ENCODE peak calls at places on chromosomes 3 and 15, in eight cellular contexts. One of them, this sample, is unnamed.

GRCh38 chr15:29942144-29942543 is 119.9 kb upstream of the TJP1 start:
- DNase-seq in SHP77 treated with DMSO at 0.1 percent for 48 hours: no peak
- DNase-seq in stimulated activated CD4-positive, alpha-beta T cell treated with anti-CD3 and anti-CD28 coated beads, TNF-alpha, amount 100 ng/mL, for 4 hours: no peak
- DNase-seq in RCC 7860: no peak
- DNase-seq in neuronal stem cell: no peak
- DNase-seq in HTR-8/SVneo: no peak
- DNase-seq in suprapubic skin: no peak
- DNase-seq in HT-29: peak
- DNase-seq in this sample: no peak

GRCh38 chr15:79265167-79265566 is 17.4 kb upstream of the ANKRD34C start:
- DNase-seq in SHP77 treated with DMSO at 0.1 percent for 48 hours: no peak
- DNase-seq in stimulated activated CD4-positive, alpha-beta T cell treated with anti-CD3 and anti-CD28 coated beads, TNF-alpha, amount 100 ng/mL, for 4 hours: no peak
- DNase-seq in RCC 7860: no peak
- DNase-seq in neuronal stem cell: no peak
- DNase-seq in HTR-8/SVneo: no peak
- DNase-seq in suprapubic skin: no peak
- DNase-seq in HT-29: peak
- DNase-seq in this sample: no peak

GRCh38 chr15:25795712-25796111 is 67.4 kb downstream of the ATP10A start:
- DNase-seq in SHP77 treated with DMSO at 0.1 percent for 48 hours: no peak
- DNase-seq in stimulated activated CD4-positive, alpha-beta T cell treated with anti-CD3 and anti-CD28 coated beads, TNF-alpha, amount 100 ng/mL, for 4 hours: no peak
- DNase-seq in RCC 7860: no peak
- DNase-seq in neuronal stem cell: no peak
- DNase-seq in HTR-8/SVneo: no peak
- DNase-seq in suprapubic skin: no peak
- DNase-seq in HT-29: no peak
- DNase-seq in this sample: no peak

GRCh38 chr3:194166682-194167479 is 30.9 kb downstream of the HES1 start:
- DNase-seq in SHP77 treated with DMSO at 0.1 percent for 48 hours: no peak
- DNase-seq in stimulated activated CD4-positive, alpha-beta T cell treated with anti-CD3 and anti-CD28 coated beads, TNF-alpha, amount 100 ng/mL, for 4 hours: no peak
- DNase-seq in RCC 7860: no peak
- DNase-seq in neuronal stem cell: no peak
- DNase-seq in HTR-8/SVneo: no peak
- DNase-seq in suprapubic skin: no peak
- DNase-seq in HT-29: peak
- DNase-seq in this sample: no peak

GRCh38 chr3:195540526-195540925 is 2.6 kb downstream of the PPP1R2 start:
- DNase-seq in SHP77 treated with DMSO at 0.1 percent for 48 hours: no peak
- DNase-seq in stimulated activated CD4-positive, alpha-beta T cell treated with anti-CD3 and anti-CD28 coated beads, TNF-alpha, amount 100 ng/mL, for 4 hours: no peak
- DNase-seq in RCC 7860: no peak
- DNase-seq in neuronal stem cell: no peak
- DNase-seq in HTR-8/SVneo: no peak
- DNase-seq in suprapubic skin: no peak
- DNase-seq in HT-29: no peak
- DNase-seq in this sample: no peak

GRCh38 chr15:74961616-74962015 is 5.0 kb upstream of the RPP25 start:
- DNase-seq in SHP77 treated with DMSO at 0.1 percent for 48 hours: no peak
- DNase-seq in stimulated activated CD4-positive, alpha-beta T cell treated with anti-CD3 and anti-CD28 coated beads, TNF-alpha, amount 100 ng/mL, for 4 hours: no peak
- DNase-seq in RCC 7860: no peak
- DNase-seq in neuronal stem cell: no peak
- DNase-seq in HTR-8/SVneo: no peak
- DNase-seq in suprapubic skin: no peak
- DNase-seq in HT-29: no peak
- DNase-seq in this sample: no peak

GRCh38 chr3:195908439-195909293 is at the start of gene TNK2:
- DNase-seq in SHP77 treated with DMSO at 0.1 percent for 48 hours: no peak
- DNase-seq in stimulated activated CD4-positive, alpha-beta T cell treated with anti-CD3 and anti-CD28 coated beads, TNF-alpha, amount 100 ng/mL, for 4 hours: no peak
- DNase-seq in RCC 7860: no peak
- DNase-seq in neuronal stem cell: no peak
- DNase-seq in HTR-8/SVneo: peak
- DNase-seq in suprapubic skin: peak
- DNase-seq in HT-29: no peak
- DNase-seq in this sample: peak

GRCh38 chr15:83565553-83566159 is 88.3 kb upstream of the ADAMTSL3 start:
- DNase-seq in SHP77 treated with DMSO at 0.1 percent for 48 hours: peak
- DNase-seq in stimulated activated CD4-positive, alpha-beta T cell treated with anti-CD3 and anti-CD28 coated beads, TNF-alpha, amount 100 ng/mL, for 4 hours: no peak
- DNase-seq in RCC 7860: peak
- DNase-seq in neuronal stem cell: peak
- DNase-seq in HTR-8/SVneo: peak
- DNase-seq in suprapubic skin: no peak
- DNase-seq in HT-29: peak
- DNase-seq in this sample: peak

GRCh38 chr3:73716418-73716817 is 91.7 kb upstream of the PDZRN3 start:
- DNase-seq in SHP77 treated with DMSO at 0.1 percent for 48 hours: no peak
- DNase-seq in stimulated activated CD4-positive, alpha-beta T cell treated with anti-CD3 and anti-CD28 coated beads, TNF-alpha, amount 100 ng/mL, for 4 hours: no peak
- DNase-seq in RCC 7860: no peak
- DNase-seq in neuronal stem cell: no peak
- DNase-seq in HTR-8/SVneo: no peak
- DNase-seq in suprapubic skin: no peak
- DNase-seq in HT-29: no peak
- DNase-seq in this sample: no peak

GRCh38 chr15:81758789-81759188 is 287.0 kb downstream of the MEX3B start:
- DNase-seq in SHP77 treated with DMSO at 0.1 percent for 48 hours: no peak
- DNase-seq in stimulated activated CD4-positive, alpha-beta T cell treated with anti-CD3 and anti-CD28 coated beads, TNF-alpha, amount 100 ng/mL, for 4 hours: no peak
- DNase-seq in RCC 7860: no peak
- DNase-seq in neuronal stem cell: no peak
- DNase-seq in HTR-8/SVneo: no peak
- DNase-seq in suprapubic skin: no peak
- DNase-seq in HT-29: no peak
- DNase-seq in this sample: no peak

GRCh38 chr3:68163054-68163453 is 508.6 kb upstream of the SUCLG2 start:
- DNase-seq in SHP77 treated with DMSO at 0.1 percent for 48 hours: no peak
- DNase-seq in stimulated activated CD4-positive, alpha-beta T cell treated with anti-CD3 and anti-CD28 coated beads, TNF-alpha, amount 100 ng/mL, for 4 hours: no peak
- DNase-seq in RCC 7860: no peak
- DNase-seq in neuronal stem cell: no peak
- DNase-seq in HTR-8/SVneo: no peak
- DNase-seq in suprapubic skin: no peak
- DNase-seq in HT-29: no peak
- DNase-seq in this sample: no peak

GRCh38 chr3:25355034-25355898 is 72.8 kb upstream of the RARB start:
- DNase-seq in SHP77 treated with DMSO at 0.1 percent for 48 hours: no peak
- DNase-seq in stimulated activated CD4-positive, alpha-beta T cell treated with anti-CD3 and anti-CD28 coated beads, TNF-alpha, amount 100 ng/mL, for 4 hours: no peak
- DNase-seq in RCC 7860: no peak
- DNase-seq in neuronal stem cell: no peak
- DNase-seq in HTR-8/SVneo: no peak
- DNase-seq in suprapubic skin: no peak
- DNase-seq in HT-29: no peak
- DNase-seq in this sample: no peak

GRCh38 chr3:152443212-152444023 is 174.7 kb downstream of the MBNL1 start:
- DNase-seq in SHP77 treated with DMSO at 0.1 percent for 48 hours: no peak
- DNase-seq in stimulated activated CD4-positive, alpha-beta T cell treated with anti-CD3 and anti-CD28 coated beads, TNF-alpha, amount 100 ng/mL, for 4 hours: no peak
- DNase-seq in RCC 7860: no peak
- DNase-seq in neuronal stem cell: no peak
- DNase-seq in HTR-8/SVneo: no peak
- DNase-seq in suprapubic skin: no peak
- DNase-seq in HT-29: no peak
- DNase-seq in this sample: no peak

GRCh38 chr3:65398953-65399352 is 639.8 kb downstream of the MAGI1 start:
- DNase-seq in SHP77 treated with DMSO at 0.1 percent for 48 hours: no peak
- DNase-seq in stimulated activated CD4-positive, alpha-beta T cell treated with anti-CD3 and anti-CD28 coated beads, TNF-alpha, amount 100 ng/mL, for 4 hours: no peak
- DNase-seq in RCC 7860: no peak
- DNase-seq in neuronal stem cell: no peak
- DNase-seq in HTR-8/SVneo: no peak
- DNase-seq in suprapubic skin: no peak
- DNase-seq in HT-29: no peak
- DNase-seq in this sample: no peak

GRCh38 chr3:105367063-105367405 is 325 bp downstream of the ALCAM start:
- DNase-seq in SHP77 treated with DMSO at 0.1 percent for 48 hours: no peak
- DNase-seq in stimulated activated CD4-positive, alpha-beta T cell treated with anti-CD3 and anti-CD28 coated beads, TNF-alpha, amount 100 ng/mL, for 4 hours: peak
- DNase-seq in RCC 7860: no peak
- DNase-seq in neuronal stem cell: no peak
- DNase-seq in HTR-8/SVneo: peak
- DNase-seq in suprapubic skin: peak
- DNase-seq in HT-29: no peak
- DNase-seq in this sample: peak

GRCh38 chr15:41011055-41011815 is 58.0 kb downstream of the CHAC1 start:
- DNase-seq in SHP77 treated with DMSO at 0.1 percent for 48 hours: no peak
- DNase-seq in stimulated activated CD4-positive, alpha-beta T cell treated with anti-CD3 and anti-CD28 coated beads, TNF-alpha, amount 100 ng/mL, for 4 hours: no peak
- DNase-seq in RCC 7860: no peak
- DNase-seq in neuronal stem cell: no peak
- DNase-seq in HTR-8/SVneo: no peak
- DNase-seq in suprapubic skin: no peak
- DNase-seq in HT-29: no peak
- DNase-seq in this sample: no peak

GRCh38 chr3:33909547-33909946 is 111.1 kb downstream of the PDCD6IP start:
- DNase-seq in SHP77 treated with DMSO at 0.1 percent for 48 hours: no peak
- DNase-seq in stimulated activated CD4-positive, alpha-beta T cell treated with anti-CD3 and anti-CD28 coated beads, TNF-alpha, amount 100 ng/mL, for 4 hours: no peak
- DNase-seq in RCC 7860: no peak
- DNase-seq in neuronal stem cell: no peak
- DNase-seq in HTR-8/SVneo: no peak
- DNase-seq in suprapubic skin: no peak
- DNase-seq in HT-29: no peak
- DNase-seq in this sample: no peak

GRCh38 chr15:64599716-64600115 is 139.3 kb downstream of the ZNF609 start:
- DNase-seq in SHP77 treated with DMSO at 0.1 percent for 48 hours: no peak
- DNase-seq in stimulated activated CD4-positive, alpha-beta T cell treated with anti-CD3 and anti-CD28 coated beads, TNF-alpha, amount 100 ng/mL, for 4 hours: no peak
- DNase-seq in RCC 7860: no peak
- DNase-seq in neuronal stem cell: no peak
- DNase-seq in HTR-8/SVneo: no peak
- DNase-seq in suprapubic skin: no peak
- DNase-seq in HT-29: no peak
- DNase-seq in this sample: no peak

GRCh38 chr3:119125742-119126507 is 20.0 kb upstream of the TEX55 start:
- DNase-seq in SHP77 treated with DMSO at 0.1 percent for 48 hours: no peak
- DNase-seq in stimulated activated CD4-positive, alpha-beta T cell treated with anti-CD3 and anti-CD28 coated beads, TNF-alpha, amount 100 ng/mL, for 4 hours: no peak
- DNase-seq in RCC 7860: no peak
- DNase-seq in neuronal stem cell: no peak
- DNase-seq in HTR-8/SVneo: no peak
- DNase-seq in suprapubic skin: no peak
- DNase-seq in HT-29: no peak
- DNase-seq in this sample: no peak

GRCh38 chr15:52303093-52303772 is 7.6 kb upstream of the MYO5C start:
- DNase-seq in SHP77 treated with DMSO at 0.1 percent for 48 hours: no peak
- DNase-seq in stimulated activated CD4-positive, alpha-beta T cell treated with anti-CD3 and anti-CD28 coated beads, TNF-alpha, amount 100 ng/mL, for 4 hours: no peak
- DNase-seq in RCC 7860: no peak
- DNase-seq in neuronal stem cell: no peak
- DNase-seq in HTR-8/SVneo: no peak
- DNase-seq in suprapubic skin: no peak
- DNase-seq in HT-29: no peak
- DNase-seq in this sample: no peak

GRCh38 chr3:156620901-156621300 is 53.5 kb upstream of the TIPARP start:
- DNase-seq in SHP77 treated with DMSO at 0.1 percent for 48 hours: no peak
- DNase-seq in stimulated activated CD4-positive, alpha-beta T cell treated with anti-CD3 and anti-CD28 coated beads, TNF-alpha, amount 100 ng/mL, for 4 hours: no peak
- DNase-seq in RCC 7860: no peak
- DNase-seq in neuronal stem cell: no peak
- DNase-seq in HTR-8/SVneo: no peak
- DNase-seq in suprapubic skin: no peak
- DNase-seq in HT-29: no peak
- DNase-seq in this sample: no peak

GRCh38 chr3:86954751-86955150 is 36.2 kb downstream of the VGLL3 start:
- DNase-seq in SHP77 treated with DMSO at 0.1 percent for 48 hours: no peak
- DNase-seq in stimulated activated CD4-positive, alpha-beta T cell treated with anti-CD3 and anti-CD28 coated beads, TNF-alpha, amount 100 ng/mL, for 4 hours: no peak
- DNase-seq in RCC 7860: no peak
- DNase-seq in neuronal stem cell: no peak
- DNase-seq in HTR-8/SVneo: no peak
- DNase-seq in suprapubic skin: no peak
- DNase-seq in HT-29: no peak
- DNase-seq in this sample: no peak